ENCODE peak calls at places on chromosomes 16 and 17, in ten cellular contexts. A, L, D, W, N, Y, C, J, V and F are unnamed samples.

GRCh38 chr16:30406911-30407793 is at the start of gene ZNF771:
- DNase-seq in A (peak; percentile 18), L (peak; percentile 94), D (peak; percentile 94), W (peak; percentile 45), N (peak; percentile 81), Y (peak; percentile 96), C (peak; percentile 77), J (peak; percentile 92), V (peak; percentile 83), F (peak; percentile 96)

GRCh38 chr17:39410279-39410678 is 8.9 kb upstream of the FBXL20 start:
- DNase-seq in A (no peak), L (no peak), D (no peak), W (no peak), N (no peak), Y (no peak), C (no peak), J (no peak), V (no peak), F (no peak)

GRCh38 chr17:55783684-55784245 is 32.9 kb downstream of the PCTP start:
- DNase-seq in A (peak; percentile 40), L (no peak), D (no peak), W (no peak), N (no peak), Y (peak; percentile 46), C (no peak), J (no peak), V (peak; percentile 17), F (peak; percentile 88)

GRCh38 chr17:18993876-18994275 is 10.7 kb downstream of the FAM83G start:
- DNase-seq in A (no peak), L (no peak), D (no peak), W (peak; percentile 34), N (no peak), Y (no peak), C (no peak), J (no peak), V (peak; percentile 90), F (no peak)

GRCh38 chr16:80592273-80592672 is 51.5 kb downstream of the DYNLRB2 start:
- DNase-seq in A (no peak), L (no peak), D (no peak), W (no peak), N (no peak), Y (no peak), C (no peak), J (no peak), V (no peak), F (no peak)

GRCh38 chr16:69035375-69035774 is 70.1 kb upstream of the HAS3 start:
- DNase-seq in A (no peak), L (no peak), D (no peak), W (no peak), N (no peak), Y (no peak), C (no peak), J (no peak), V (no peak), F (no peak)

GRCh38 chr16:27429330-27429871 is 27.4 kb downstream of the IL21R start:
- DNase-seq in A (no peak), L (no peak), D (no peak), W (no peak), N (no peak), Y (no peak), C (no peak), J (no peak), V (no peak), F (peak; percentile 14)

GRCh38 chr16:88681084-88681680 is 5.1 kb downstream of the SNAI3 start:
- DNase-seq in A (no peak), L (peak; percentile 29), D (peak; percentile 61), W (no peak), N (peak; percentile 41), Y (peak; percentile 83), C (no peak), J (peak; percentile 63), V (no peak), F (no peak)

GRCh38 chr17:42122371-42123303 is at the start of gene HSPB9:
- DNase-seq in A (no peak), L (no peak), D (no peak), W (no peak), N (no peak), Y (peak; percentile 86), C (no peak), J (no peak), V (no peak), F (peak; percentile 86)

GRCh38 chr17:67027031-67027628 is 17.2 kb upstream of the CACNG1 start:
- DNase-seq in A (no peak), L (no peak), D (no peak), W (no peak), N (no peak), Y (no peak), C (no peak), J (no peak), V (peak; percentile 21), F (no peak)

GRCh38 chr17:48259710-48260291 is 152.2 kb downstream of the SNX11 start:
- DNase-seq in A (no peak), L (peak; percentile 78), D (no peak), W (no peak), N (no peak), Y (no peak), C (no peak), J (peak; percentile 70), V (peak; percentile 49), F (no peak)

GRCh38 chr17:75511610-75512575 is 3.4 kb downstream of the CASKIN2 start:
- DNase-seq in A (no peak), L (no peak), D (no peak), W (no peak), N (no peak), Y (no peak), C (no peak), J (no peak), V (no peak), F (no peak)

GRCh38 chr17:62627904-62628603 is 584 bp downstream of the MRC2 start:
- DNase-seq in A (no peak), L (peak; percentile 43), D (peak; percentile 34), W (peak; percentile 39), N (no peak), Y (peak; percentile 28), C (no peak), J (no peak), V (peak; percentile 79), F (peak; percentile 87)

GRCh38 chr16:56357291-56357764 is 68.0 kb downstream of the AMFR start:
- DNase-seq in A (no peak), L (peak; percentile 15), D (no peak), W (no peak), N (no peak), Y (peak; percentile 7), C (no peak), J (no peak), V (peak; percentile 77), F (peak; percentile 66)

GRCh38 chr17:43818966-43819365 is 14.0 kb downstream of the MPP3 start:
- DNase-seq in A (no peak), L (no peak), D (no peak), W (no peak), N (no peak), Y (no peak), C (no peak), J (no peak), V (no peak), F (peak; percentile 28)